ENCODE peak calls at places on chromosome 14, in four cellular contexts. Y, T, N and P are unnamed samples.

GRCh38 chr14:63308723-63309317 is 9.9 kb downstream of the GPHB5 start:
- DNase-seq in Y (peak), T (peak), N (no peak), P (no peak)

GRCh38 chr14:38079886-38080285 is 127.8 kb upstream of the SSTR1 start:
- DNase-seq in Y (no peak), T (no peak), N (no peak), P (no peak)

GRCh38 chr14:81433378-81433777 is 33.3 kb upstream of the STON2 start:
- DNase-seq in Y (no peak), T (no peak), N (no peak), P (no peak)

GRCh38 chr14:91693342-91693741 is 38.5 kb downstream of the CATSPERB start:
- DNase-seq in Y (peak), T (peak), N (no peak), P (no peak)

GRCh38 chr14:64656986-64657385 is 47.2 kb upstream of the PLEKHG3 start:
- DNase-seq in Y (no peak), T (no peak), N (no peak), P (no peak)

GRCh38 chr14:89425931-89426330 is 8.9 kb upstream of the FOXN3 start:
- DNase-seq in Y (peak), T (no peak), N (no peak), P (peak)

GRCh38 chr14:102145395-102145794 is 5.7 kb downstream of the WDR20 start:
- DNase-seq in Y (no peak), T (no peak), N (no peak), P (no peak)

GRCh38 chr14:56092761-56093160 is 25.4 kb upstream of the PELI2 start:
- DNase-seq in Y (no peak), T (no peak), N (no peak), P (no peak)

GRCh38 chr14:35331605-35332516 is 39.7 kb downstream of the PSMA6 start:
- DNase-seq in Y (peak), T (peak), N (no peak), P (peak)

GRCh38 chr14:81209187-81209836 is 11.4 kb downstream of the GTF2A1 start:
- DNase-seq in Y (no peak), T (no peak), N (no peak), P (peak)

GRCh38 chr14:95314609-95315008 is 5.1 kb downstream of the CLMN start:
- DNase-seq in Y (peak), T (peak), N (no peak), P (peak)

GRCh38 chr14:22570132-22570949 is 18.7 kb downstream of the DAD1 start:
- DNase-seq in Y (peak), T (peak), N (peak), P (peak)

GRCh38 chr14:101588990-101589389 is 27.7 kb downstream of the DIO3 start:
- DNase-seq in Y (no peak), T (no peak), N (no peak), P (no peak)

GRCh38 chr14:61460853-61461611 is 139.7 kb downstream of the PRKCH start:
- DNase-seq in Y (peak), T (no peak), N (no peak), P (no peak)

GRCh38 chr14:75242546-75243273 is 35.9 kb upstream of the FOS start:
- DNase-seq in Y (peak), T (no peak), N (no peak), P (peak)

GRCh38 chr14:72782817-72783216 is 111.1 kb downstream of the DPF3 start:
- DNase-seq in Y (no peak), T (no peak), N (no peak), P (no peak)

GRCh38 chr14:81143793-81144192 is 77.0 kb downstream of the GTF2A1 start:
- DNase-seq in Y (no peak), T (no peak), N (no peak), P (no peak)

GRCh38 chr14:60274448-60274847 is 25.4 kb downstream of the PPM1A start:
- DNase-seq in Y (no peak), T (no peak), N (no peak), P (no peak)

GRCh38 chr14:20346713-20347112 is 3.3 kb downstream of the PARP2 start:
- DNase-seq in Y (no peak), T (no peak), N (no peak), P (no peak)

GRCh38 chr14:82565825-82566224 is 1032.2 kb upstream of the SEL1L start:
- DNase-seq in Y (no peak), T (no peak), N (no peak), P (no peak)

GRCh38 chr14:55772521-55772920 is 192.5 kb downstream of the KTN1 start:
- DNase-seq in Y (no peak), T (no peak), N (no peak), P (peak)

GRCh38 chr14:103057028-103057371 is 349 bp downstream of the CDC42BPB start:
- DNase-seq in Y (no peak), T (no peak), N (peak), P (peak)

GRCh38 chr14:21997300-21997699 is 323.7 kb upstream of the OR4E1 start:
- DNase-seq in Y (peak), T (peak), N (no peak), P (no peak)

GRCh38 chr14:94548999-94549985 is 11.9 kb upstream of the SERPINA4 start:
- DNase-seq in Y (peak), T (peak), N (peak), P (peak)

GRCh38 chr14:100601914-100602313 is 14.7 kb upstream of the BEGAIN start:
- DNase-seq in Y (no peak), T (no peak), N (no peak), P (no peak)

GRCh38 chr14:63707216-63707615 is 20.6 kb downstream of the SGPP1 start:
- DNase-seq in Y (peak), T (no peak), N (no peak), P (no peak)

GRCh38 chr14:20454359-20454644 is 310 bp downstream of the OSGEP start:
- DNase-seq in Y (peak), T (no peak), N (no peak), P (no peak)

GRCh38 chr14:98923596-98923995 is 348.4 kb downstream of the BCL11B start:
- DNase-seq in Y (no peak), T (no peak), N (no peak), P (no peak)

GRCh38 chr14:67749341-67750110 is 47.8 kb downstream of the RDH12 start:
- DNase-seq in Y (no peak), T (no peak), N (no peak), P (peak)

GRCh38 chr14:75454963-75455546 is 27.2 kb downstream of the JDP2 start:
- DNase-seq in Y (no peak), T (peak), N (peak), P (peak)

GRCh38 chr14:93538411-93538810 is 107.7 kb downstream of the UNC79 start:
- DNase-seq in Y (peak), T (peak), N (no peak), P (no peak)

GRCh38 chr14:61537567-61538463 is 157.5 kb upstream of the HIF1A start:
- DNase-seq in Y (peak), T (peak), N (no peak), P (peak)

GRCh38 chr14:50772361-50772760 is 58.6 kb downstream of the NIN start:
- DNase-seq in Y (no peak), T (no peak), N (no peak), P (peak)

GRCh38 chr14:64733899-64734298 is 29.7 kb downstream of the PLEKHG3 start:
- DNase-seq in Y (no peak), T (no peak), N (no peak), P (no peak)

GRCh38 chr14:48937796-48938195 is 648.4 kb downstream of the RPS29 start:
- DNase-seq in Y (no peak), T (no peak), N (no peak), P (peak)

GRCh38 chr14:60807971-60808370 is 73.4 kb downstream of the MNAT1 start:
- DNase-seq in Y (no peak), T (no peak), N (no peak), P (no peak)

GRCh38 chr14:100037351-100037750 is 27.9 kb upstream of the EVL start:
- DNase-seq in Y (no peak), T (no peak), N (no peak), P (no peak)

GRCh38 chr14:56666716-56667115 is 87.1 kb downstream of the TMEM260 start:
- DNase-seq in Y (peak), T (no peak), N (no peak), P (peak)

GRCh38 chr14:43172899-43173548 is 1334.1 kb downstream of the FSCB start:
- DNase-seq in Y (no peak), T (no peak), N (no peak), P (no peak)